ENCODE peak calls at places on chromosomes 5 and 9, in four cellular contexts. One of them, this sample, is unnamed.
A peak's percentile ranks its signal among the peaks of the same experiment; 100 is the strongest.

GRCh38 chr9:104412238-104412637 is 91.8 kb upstream of the OR13F1 start:
- DNase-seq in ureter: no peak
- DNase-seq in stromal cell of bone marrow: no peak
- DNase-seq in GM13977: no peak
- DNase-seq in this sample: no peak

GRCh38 chr9:95815153-95815552 is 60.3 kb upstream of the ERCC6L2 start:
- DNase-seq in ureter: no peak
- DNase-seq in stromal cell of bone marrow: peak; percentile 19
- DNase-seq in GM13977: no peak
- DNase-seq in this sample: no peak

GRCh38 chr9:88060746-88061145 is 77.5 kb downstream of the SPATA31C2 start:
- DNase-seq in ureter: no peak
- DNase-seq in stromal cell of bone marrow: no peak
- DNase-seq in GM13977: no peak
- DNase-seq in this sample: no peak

GRCh38 chr9:98654247-98654646 is 54.5 kb downstream of the GABBR2 start:
- DNase-seq in ureter: no peak
- DNase-seq in stromal cell of bone marrow: peak; percentile 14
- DNase-seq in GM13977: no peak
- DNase-seq in this sample: no peak

GRCh38 chr9:4604678-4605095 is 57.4 kb upstream of the PLPP6 start:
- DNase-seq in ureter: peak; percentile 81
- DNase-seq in stromal cell of bone marrow: peak; percentile 58
- DNase-seq in GM13977: peak; percentile 83
- DNase-seq in this sample: peak; percentile 50

GRCh38 chr5:35233601-35234000 is 3.3 kb upstream of the PRLR start:
- DNase-seq in ureter: no peak
- DNase-seq in stromal cell of bone marrow: no peak
- DNase-seq in GM13977: no peak
- DNase-seq in this sample: no peak

GRCh38 chr9:4117835-4118610 is 181.8 kb downstream of the GLIS3 start:
- DNase-seq in ureter: no peak
- DNase-seq in stromal cell of bone marrow: no peak
- DNase-seq in GM13977: peak; percentile 69
- DNase-seq in this sample: no peak

GRCh38 chr9:84121991-84122523 is 141.5 kb downstream of the RMI1 start:
- DNase-seq in ureter: no peak
- DNase-seq in stromal cell of bone marrow: no peak
- DNase-seq in GM13977: no peak
- DNase-seq in this sample: no peak

GRCh38 chr9:22169732-22170131 is 160.6 kb upstream of the CDKN2B start:
- DNase-seq in ureter: no peak
- DNase-seq in stromal cell of bone marrow: no peak
- DNase-seq in GM13977: no peak
- DNase-seq in this sample: no peak

GRCh38 chr5:147507480-147508126 is 2.3 kb downstream of the DPYSL3 start:
- DNase-seq in ureter: no peak
- DNase-seq in stromal cell of bone marrow: peak; percentile 78
- DNase-seq in GM13977: no peak
- DNase-seq in this sample: no peak

GRCh38 chr5:54656261-54656728 is 138.7 kb downstream of the SNX18 start:
- DNase-seq in ureter: no peak
- DNase-seq in stromal cell of bone marrow: no peak
- DNase-seq in GM13977: no peak
- DNase-seq in this sample: no peak